ENCODE peak calls at places on chromosomes 4 and X, in five cellular contexts. One of them, this sample, is unnamed. For H3K4me1, the result is how much of the 10 kb centered on the place peaks cover.

GRCh38 chr4:70613893-70614572 is 14.5 kb upstream of the ENAM start:
- DNase-seq in OCI-LY7: peak
- DNase-seq in IMR-90: no peak
- DNase-seq in right lobe of liver: no peak
- DNase-seq in stomach: no peak
- DNase-seq in this sample: no peak

GRCh38 chrX:140164383-140164782 is 199.1 kb upstream of the CXorf66 start:
- DNase-seq in right lobe of liver: no peak
- DNase-seq in IMR-90: no peak
- DNase-seq in OCI-LY7: no peak
- DNase-seq in stomach: no peak
- DNase-seq in this sample: no peak

GRCh38 chrX:151031365-151031975 is 48.3 kb downstream of the HMGB3 start:
- DNase-seq in right lobe of liver: no peak
- DNase-seq in OCI-LY7: no peak
- DNase-seq in stomach: no peak
- DNase-seq in IMR-90: no peak
- DNase-seq in this sample: no peak

GRCh38 chrX:31227250-31227649 is 155.4 kb upstream of the FTHL17 start:
- DNase-seq in IMR-90: peak
- DNase-seq in right lobe of liver: no peak
- DNase-seq in OCI-LY7: no peak
- DNase-seq in stomach: no peak
- DNase-seq in this sample: no peak

GRCh38 chrX:17546356-17546755 is 171.4 kb downstream of the NHS start:
- DNase-seq in right lobe of liver: no peak
- DNase-seq in stomach: no peak
- DNase-seq in IMR-90: no peak
- DNase-seq in OCI-LY7: no peak
- DNase-seq in this sample: no peak

GRCh38 chr4:158313566-158313965 is 103.3 kb downstream of the TMEM144 start:
- DNase-seq in IMR-90: peak
- DNase-seq in stomach: no peak
- DNase-seq in OCI-LY7: no peak
- DNase-seq in right lobe of liver: no peak
- DNase-seq in this sample: no peak

GRCh38 chr4:26475716-26476115 is 14.6 kb downstream of the CCKAR start:
- DNase-seq in OCI-LY7: no peak
- DNase-seq in IMR-90: no peak
- DNase-seq in stomach: no peak
- DNase-seq in right lobe of liver: no peak
- DNase-seq in this sample: no peak

GRCh38 chr4:106022454-106022853 is 127.2 kb downstream of the NPNT start:
- DNase-seq in stomach: no peak
- DNase-seq in OCI-LY7: no peak
- DNase-seq in IMR-90: no peak
- DNase-seq in right lobe of liver: no peak
- DNase-seq in this sample: no peak

GRCh38 chr4:15010038-15010585 is 7.8 kb downstream of the CPEB2 start:
- DNase-seq in OCI-LY7: no peak
- DNase-seq in right lobe of liver: no peak
- DNase-seq in IMR-90: no peak
- DNase-seq in stomach: no peak
- DNase-seq in this sample: no peak

GRCh38 chr4:5925419-5926187 is 32.7 kb upstream of the CRMP1 start:
- DNase-seq in right lobe of liver: no peak
- DNase-seq in stomach: no peak
- DNase-seq in OCI-LY7: no peak
- DNase-seq in IMR-90: no peak
- DNase-seq in this sample: no peak
- H3K4me1 ChIP-seq in right lobe of liver: under half
- H3K4me1 ChIP-seq in stomach: under half
- H3K4me1 ChIP-seq in OCI-LY7: under half
- H3K4me1 ChIP-seq in IMR-90: under half
- H3K4me1 ChIP-seq in this sample: under half

GRCh38 chrX:130094712-130095111 is 15.6 kb downstream of the ELF4 start:
- DNase-seq in IMR-90: no peak
- DNase-seq in OCI-LY7: no peak
- DNase-seq in right lobe of liver: no peak
- DNase-seq in stomach: no peak
- DNase-seq in this sample: no peak

GRCh38 chrX:130097507-130098201 is 12.6 kb downstream of the ELF4 start:
- DNase-seq in right lobe of liver: no peak
- DNase-seq in stomach: peak
- DNase-seq in OCI-LY7: no peak
- DNase-seq in IMR-90: no peak
- DNase-seq in this sample: no peak

GRCh38 chrX:130100180-130100579 is 10.1 kb downstream of the ELF4 start:
- DNase-seq in right lobe of liver: no peak
- DNase-seq in OCI-LY7: no peak
- DNase-seq in IMR-90: no peak
- DNase-seq in stomach: no peak
- DNase-seq in this sample: peak

GRCh38 chrX:130095249-130095648 is 15.0 kb downstream of the ELF4 start:
- DNase-seq in stomach: no peak
- DNase-seq in OCI-LY7: no peak
- DNase-seq in IMR-90: no peak
- DNase-seq in right lobe of liver: no peak
- DNase-seq in this sample: no peak

DNA sequence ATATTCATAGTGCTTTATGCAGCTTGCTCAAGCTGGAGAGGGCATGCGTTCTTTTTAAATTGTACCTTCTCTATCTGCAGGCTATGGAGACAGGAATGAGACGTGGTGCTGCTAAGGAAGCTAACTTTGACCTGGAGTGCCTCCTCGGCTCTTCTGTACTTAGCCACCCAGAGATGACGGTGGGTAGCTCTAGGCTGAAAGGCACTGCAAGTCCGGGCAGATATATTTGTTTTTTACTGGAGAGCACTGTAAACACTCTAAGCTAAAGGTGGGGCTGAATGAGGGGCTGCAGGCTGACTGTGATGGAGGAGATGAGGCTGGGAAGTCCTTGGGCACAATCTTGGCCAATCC is 12.1 kb downstream of the ELF4 start:
- DNase-seq in IMR-90: no peak
- DNase-seq in stomach: no peak
- DNase-seq in right lobe of liver: no peak
- DNase-seq in OCI-LY7: no peak
- DNase-seq in this sample: no peak
- H3K4me1 ChIP-seq in IMR-90: under half
- H3K4me1 ChIP-seq in stomach: half or more
- H3K4me1 ChIP-seq in right lobe of liver: under half
- H3K4me1 ChIP-seq in OCI-LY7: under half
- H3K4me1 ChIP-seq in this sample: under half

GRCh38 chr4:2078584-2078983 is 19.5 kb downstream of the NAT8L start:
- DNase-seq in right lobe of liver: no peak
- DNase-seq in IMR-90: no peak
- DNase-seq in OCI-LY7: no peak
- DNase-seq in stomach: no peak
- DNase-seq in this sample: no peak
- H3K4me1 ChIP-seq in right lobe of liver: under half
- H3K4me1 ChIP-seq in IMR-90: under half
- H3K4me1 ChIP-seq in OCI-LY7: under half
- H3K4me1 ChIP-seq in stomach: under half
- H3K4me1 ChIP-seq in this sample: under half

DNA sequence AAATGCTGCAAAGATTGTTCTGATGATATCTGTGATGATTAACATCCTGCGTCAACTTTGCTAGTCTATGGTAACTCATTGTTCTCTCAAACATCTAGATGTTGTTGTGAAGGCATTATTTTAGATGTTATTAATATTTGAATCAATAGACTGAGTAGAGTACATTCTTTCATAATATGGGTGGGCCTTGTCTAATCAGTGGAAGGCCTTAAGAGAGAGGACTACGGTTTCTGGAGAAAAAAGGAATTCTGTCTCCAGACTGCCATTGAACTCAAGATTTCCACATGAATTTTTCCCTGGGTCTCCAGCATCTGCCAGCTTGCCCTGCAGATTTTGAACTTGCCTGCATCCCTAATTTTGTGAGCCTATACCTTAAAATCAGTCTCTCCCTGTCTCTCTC is 2381.1 kb upstream of the AGA start:
- DNase-seq in IMR-90: no peak
- DNase-seq in stomach: no peak
- DNase-seq in OCI-LY7: no peak
- DNase-seq in right lobe of liver: no peak
- DNase-seq in this sample: no peak
- H3K4me1 ChIP-seq in IMR-90: under half
- H3K4me1 ChIP-seq in stomach: under half
- H3K4me1 ChIP-seq in OCI-LY7: under half
- H3K4me1 ChIP-seq in right lobe of liver: under half
- H3K4me1 ChIP-seq in this sample: under half

DNA sequence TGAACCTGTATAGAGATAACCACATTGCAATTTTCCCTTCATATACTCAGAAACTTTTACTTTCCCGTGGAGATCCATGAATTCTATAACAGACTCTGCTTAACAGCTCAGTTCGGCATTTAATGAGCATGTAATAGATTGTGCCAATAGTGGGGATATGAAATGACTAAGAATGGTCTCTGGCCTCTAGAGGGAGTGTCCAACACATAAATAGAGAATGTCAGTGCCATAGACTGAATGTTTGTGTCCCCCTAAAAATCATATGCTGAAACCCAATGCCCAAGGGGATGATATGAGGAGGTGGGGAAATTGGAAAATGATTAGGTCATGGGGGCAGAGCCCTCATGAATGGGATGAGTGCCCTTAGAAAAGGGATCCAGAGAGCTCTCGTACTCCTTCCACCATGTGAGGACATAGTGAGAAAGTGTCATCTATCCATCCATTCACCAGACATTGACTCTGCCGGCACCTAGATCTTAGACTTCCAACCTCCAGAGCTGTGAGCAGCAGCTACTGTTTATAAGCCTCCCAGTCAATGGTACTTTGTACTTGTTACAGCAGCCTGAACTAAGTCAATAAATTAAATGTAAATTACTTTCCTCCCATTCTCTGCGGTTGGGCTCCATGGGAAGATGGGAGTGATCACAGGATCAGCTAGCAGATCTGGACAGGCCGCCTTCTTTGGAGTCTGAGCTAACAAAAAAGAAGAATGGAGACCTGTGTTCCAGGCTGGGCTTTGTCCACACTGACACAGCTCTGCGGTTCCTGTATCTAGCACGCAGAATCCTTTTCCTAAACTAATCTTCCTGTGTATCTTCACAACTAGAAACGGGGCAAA is 28.1 kb upstream of the HPSE start:
- DNase-seq in right lobe of liver: no peak
- DNase-seq in stomach: no peak
- DNase-seq in IMR-90: peak
- DNase-seq in OCI-LY7: peak
- DNase-seq in this sample: no peak
- H3K4me1 ChIP-seq in right lobe of liver: under half
- H3K4me1 ChIP-seq in stomach: under half
- H3K4me1 ChIP-seq in IMR-90: under half
- H3K4me1 ChIP-seq in OCI-LY7: under half
- H3K4me1 ChIP-seq in this sample: under half

GRCh38 chr4:3365326-3365725 is 72.5 kb downstream of the RGS12 start:
- DNase-seq in right lobe of liver: no peak
- DNase-seq in IMR-90: no peak
- DNase-seq in OCI-LY7: no peak
- DNase-seq in stomach: no peak
- DNase-seq in this sample: no peak
- H3K4me1 ChIP-seq in right lobe of liver: under half
- H3K4me1 ChIP-seq in IMR-90: under half
- H3K4me1 ChIP-seq in OCI-LY7: under half
- H3K4me1 ChIP-seq in stomach: under half
- H3K4me1 ChIP-seq in this sample: under half

DNA sequence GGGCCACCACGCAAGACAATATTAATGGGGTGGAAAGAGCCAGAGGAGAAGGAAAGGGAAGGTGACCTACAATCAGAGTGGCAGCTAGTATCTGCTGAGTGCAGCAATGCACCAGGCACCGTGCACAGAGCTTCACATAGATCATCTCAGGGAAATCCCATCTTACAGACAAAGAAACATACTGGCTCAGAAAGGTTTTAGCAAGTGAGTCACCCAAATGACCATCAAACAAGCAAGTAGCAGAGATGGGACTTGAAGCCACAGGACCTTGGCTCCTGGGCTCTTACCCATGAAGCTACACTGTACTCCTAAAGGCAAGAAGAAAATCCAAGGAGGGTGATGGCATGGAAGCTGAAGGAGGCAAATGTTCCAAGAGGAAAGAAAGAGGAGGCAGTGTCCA is 6.8 kb downstream of the ANXA5 start:
- DNase-seq in OCI-LY7: no peak
- DNase-seq in right lobe of liver: no peak
- DNase-seq in IMR-90: peak
- DNase-seq in stomach: no peak
- DNase-seq in this sample: no peak
- H3K4me1 ChIP-seq in OCI-LY7: under half
- H3K4me1 ChIP-seq in right lobe of liver: under half
- H3K4me1 ChIP-seq in IMR-90: under half
- H3K4me1 ChIP-seq in stomach: half or more
- H3K4me1 ChIP-seq in this sample: under half

GRCh38 chr4:152707632-152708031 is 27.8 kb upstream of the TMEM154 start:
- DNase-seq in stomach: no peak
- DNase-seq in IMR-90: no peak
- DNase-seq in right lobe of liver: no peak
- DNase-seq in OCI-LY7: no peak
- DNase-seq in this sample: no peak

GRCh38 chr4:152708806-152709205 is 29.0 kb upstream of the TMEM154 start:
- DNase-seq in right lobe of liver: no peak
- DNase-seq in stomach: no peak
- DNase-seq in IMR-90: no peak
- DNase-seq in OCI-LY7: no peak
- DNase-seq in this sample: no peak

GRCh38 chr4:152705918-152706317 is 26.1 kb upstream of the TMEM154 start:
- DNase-seq in stomach: no peak
- DNase-seq in IMR-90: no peak
- DNase-seq in OCI-LY7: no peak
- DNase-seq in right lobe of liver: no peak
- DNase-seq in this sample: no peak

GRCh38 chr4:152708361-152708760 is 28.6 kb upstream of the TMEM154 start:
- DNase-seq in OCI-LY7: no peak
- DNase-seq in IMR-90: no peak
- DNase-seq in stomach: no peak
- DNase-seq in right lobe of liver: no peak
- DNase-seq in this sample: no peak

GRCh38 chr4:152709675-152710438 is 30.1 kb upstream of the TMEM154 start:
- DNase-seq in right lobe of liver: no peak
- DNase-seq in stomach: no peak
- DNase-seq in OCI-LY7: no peak
- DNase-seq in IMR-90: no peak
- DNase-seq in this sample: no peak
- H3K4me1 ChIP-seq in right lobe of liver: under half
- H3K4me1 ChIP-seq in stomach: under half
- H3K4me1 ChIP-seq in OCI-LY7: under half
- H3K4me1 ChIP-seq in IMR-90: under half
- H3K4me1 ChIP-seq in this sample: under half